ENCODE peak calls at places on chromosome 18, in ten cellular contexts. H, A, K, E, M, W, F, N, J and Q are unnamed samples.

GRCh38 chr18:21686282-21687105 is 18.1 kb downstream of the ABHD3 start:
- DNase-seq in H (no peak), A (no peak), K (no peak), E (no peak), M (no peak), W (no peak), F (no peak), N (no peak), J (no peak), Q (no peak)

GRCh38 chr18:12038082-12038660 is 55.5 kb upstream of the ANKRD62 start:
- DNase-seq in H (peak; percentile 8), A (no peak), K (no peak), E (peak; percentile 25), M (peak; percentile 25), W (no peak), F (no peak), N (no peak), J (no peak), Q (no peak)

GRCh38 chr18:50424877-50425690 is 50.2 kb downstream of the SKA1 start:
- DNase-seq in H (no peak), A (no peak), K (no peak), E (no peak), M (peak; percentile 11), W (no peak), F (no peak), N (no peak), J (no peak), Q (no peak)

GRCh38 chr18:57839942-57840381 is 36.8 kb upstream of the ATP8B1 start:
- DNase-seq in H (no peak), A (no peak), K (no peak), E (peak; percentile 43), M (peak; percentile 93), W (peak; percentile 77), F (no peak), N (no peak), J (no peak), Q (no peak)

GRCh38 chr18:62721837-62722795 is 6.8 kb downstream of the PHLPP1 start:
- DNase-seq in H (no peak), A (no peak), K (no peak), E (no peak), M (no peak), W (no peak), F (no peak), N (no peak), J (no peak), Q (no peak)

GRCh38 chr18:63626431-63626830 is 17.6 kb downstream of the SERPINB4 start:
- DNase-seq in H (no peak), A (no peak), K (no peak), E (no peak), M (no peak), W (no peak), F (no peak), N (no peak), J (no peak), Q (no peak)

GRCh38 chr18:21313576-21313975 is 71.5 kb downstream of the GREB1L start:
- DNase-seq in H (no peak), A (no peak), K (no peak), E (no peak), M (no peak), W (peak; percentile 22), F (no peak), N (no peak), J (no peak), Q (no peak)

GRCh38 chr18:57698571-57699276 is 77.1 kb upstream of the NARS1 start:
- DNase-seq in H (no peak), A (no peak), K (no peak), E (peak; percentile 13), M (no peak), W (peak; percentile 77), F (no peak), N (no peak), J (no peak), Q (no peak)

GRCh38 chr18:63457987-63458386 is 18.8 kb upstream of the SERPINB5 start:
- DNase-seq in H (no peak), A (no peak), K (no peak), E (no peak), M (no peak), W (no peak), F (no peak), N (no peak), J (no peak), Q (no peak)

GRCh38 chr18:6956495-6956894 is 161.1 kb downstream of the LAMA1 start:
- DNase-seq in H (no peak), A (no peak), K (no peak), E (no peak), M (no peak), W (no peak), F (no peak), N (no peak), J (no peak), Q (no peak)

GRCh38 chr18:54222922-54223567 is 1.4 kb downstream of the MBD2 start:
- DNase-seq in H (peak; percentile 36), A (no peak), K (no peak), E (no peak), M (no peak), W (no peak), F (peak; percentile 50), N (no peak), J (no peak), Q (no peak)

GRCh38 chr18:62611395-62612241 is 88.8 kb downstream of the ZCCHC2 start:
- DNase-seq in H (no peak), A (no peak), K (no peak), E (no peak), M (no peak), W (no peak), F (no peak), N (no peak), J (no peak), Q (no peak)

GRCh38 chr18:45412577-45412976 is 202.7 kb upstream of the SLC14A2 start:
- DNase-seq in H (no peak), A (no peak), K (no peak), E (no peak), M (no peak), W (peak; percentile 39), F (no peak), N (no peak), J (no peak), Q (no peak)

GRCh38 chr18:59744271-59744721 is 47.1 kb upstream of the CCBE1 start:
- DNase-seq in H (no peak), A (no peak), K (no peak), E (peak; percentile 54), M (peak; percentile 97), W (peak; percentile 95), F (no peak), N (peak; percentile 12), J (no peak), Q (no peak)

GRCh38 chr18:22332590-22332989 is 85.1 kb downstream of the CTAGE1 start:
- DNase-seq in H (no peak), A (peak; percentile 73), K (no peak), E (no peak), M (no peak), W (no peak), F (no peak), N (no peak), J (no peak), Q (no peak)

GRCh38 chr18:61655630-61656029 is 237.2 kb downstream of the RNF152 start:
- DNase-seq in H (no peak), A (no peak), K (no peak), E (no peak), M (no peak), W (no peak), F (no peak), N (no peak), J (no peak), Q (no peak)